ENCODE peak calls at places on chromosome 19, in six cellular contexts. One of them, this sample, is unnamed.

GRCh38 chr19:34282611-34283519 is 28.5 kb downstream of the GARRE1 start:
- DNase-seq in left ventricle myocardium inferior: no peak
- DNase-seq in foreskin fibroblast: peak
- DNase-seq in fibroblast of lung: no peak
- DNase-seq in epithelial cell of esophagus: peak
- DNase-seq in body of pancreas: no peak
- DNase-seq in this sample: no peak

GRCh38 chr19:39407394-39407643 is 672 bp downstream of the ZFP36 start:
- DNase-seq in foreskin fibroblast: no peak
- DNase-seq in epithelial cell of esophagus: no peak
- DNase-seq in fibroblast of lung: no peak
- DNase-seq in body of pancreas: no peak
- DNase-seq in left ventricle myocardium inferior: no peak
- DNase-seq in this sample: no peak

GRCh38 chr19:47631681-47632446 is 22.9 kb downstream of the BICRA start:
- DNase-seq in epithelial cell of esophagus: no peak
- DNase-seq in left ventricle myocardium inferior: peak
- DNase-seq in fibroblast of lung: no peak
- DNase-seq in foreskin fibroblast: no peak
- DNase-seq in body of pancreas: no peak
- DNase-seq in this sample: no peak

GRCh38 chr19:20273951-20274578 is 107.1 kb downstream of the ZNF486 start:
- DNase-seq in left ventricle myocardium inferior: no peak
- DNase-seq in epithelial cell of esophagus: no peak
- DNase-seq in fibroblast of lung: no peak
- DNase-seq in foreskin fibroblast: no peak
- DNase-seq in body of pancreas: no peak
- DNase-seq in this sample: no peak

GRCh38 chr19:51125421-51126075 is 842 bp downstream of the SIGLEC9 start:
- DNase-seq in left ventricle myocardium inferior: no peak
- DNase-seq in body of pancreas: no peak
- DNase-seq in foreskin fibroblast: no peak
- DNase-seq in fibroblast of lung: no peak
- DNase-seq in epithelial cell of esophagus: no peak
- DNase-seq in this sample: no peak

GRCh38 chr19:8387688-8388611 is 2.2 kb upstream of the RAB11B start:
- DNase-seq in foreskin fibroblast: no peak
- DNase-seq in left ventricle myocardium inferior: no peak
- DNase-seq in body of pancreas: peak
- DNase-seq in epithelial cell of esophagus: no peak
- DNase-seq in fibroblast of lung: no peak
- DNase-seq in this sample: no peak

GRCh38 chr19:45340232-45340898 is at the start of gene KLC3:
- DNase-seq in fibroblast of lung: no peak
- DNase-seq in epithelial cell of esophagus: peak
- DNase-seq in left ventricle myocardium inferior: no peak
- DNase-seq in foreskin fibroblast: no peak
- DNase-seq in body of pancreas: peak
- DNase-seq in this sample: no peak

GRCh38 chr19:16447015-16447384 is 24.8 kb downstream of the EPS15L1 start:
- DNase-seq in foreskin fibroblast: peak
- DNase-seq in body of pancreas: peak
- DNase-seq in fibroblast of lung: peak
- DNase-seq in epithelial cell of esophagus: peak
- DNase-seq in left ventricle myocardium inferior: peak
- DNase-seq in this sample: peak

GRCh38 chr19:15227261-15227660 is 5.0 kb downstream of the EPHX3 start:
- DNase-seq in foreskin fibroblast: no peak
- DNase-seq in fibroblast of lung: no peak
- DNase-seq in left ventricle myocardium inferior: no peak
- DNase-seq in body of pancreas: no peak
- DNase-seq in epithelial cell of esophagus: no peak
- DNase-seq in this sample: no peak

GRCh38 chr19:14146789-14147216 is 10.4 kb upstream of the ASF1B start:
- DNase-seq in body of pancreas: peak
- DNase-seq in foreskin fibroblast: peak
- DNase-seq in fibroblast of lung: peak
- DNase-seq in left ventricle myocardium inferior: no peak
- DNase-seq in epithelial cell of esophagus: peak
- DNase-seq in this sample: peak

GRCh38 chr19:45668342-45668871 is 386 bp downstream of the GIPR start:
- DNase-seq in foreskin fibroblast: no peak
- DNase-seq in left ventricle myocardium inferior: no peak
- DNase-seq in body of pancreas: no peak
- DNase-seq in epithelial cell of esophagus: no peak
- DNase-seq in fibroblast of lung: no peak
- DNase-seq in this sample: no peak

GRCh38 chr19:14471436-14472187 is 3.5 kb downstream of the PTGER1 start:
- DNase-seq in fibroblast of lung: no peak
- DNase-seq in epithelial cell of esophagus: no peak
- DNase-seq in body of pancreas: no peak
- DNase-seq in left ventricle myocardium inferior: no peak
- DNase-seq in foreskin fibroblast: no peak
- DNase-seq in this sample: no peak

GRCh38 chr19:41929536-41930071 is 1.4 kb upstream of the ERFL start:
- DNase-seq in body of pancreas: no peak
- DNase-seq in left ventricle myocardium inferior: no peak
- DNase-seq in epithelial cell of esophagus: no peak
- DNase-seq in fibroblast of lung: no peak
- DNase-seq in foreskin fibroblast: no peak
- DNase-seq in this sample: no peak

GRCh38 chr19:38975861-38976271 is 324 bp upstream of the FBXO17 start:
- DNase-seq in fibroblast of lung: peak
- DNase-seq in foreskin fibroblast: peak
- DNase-seq in body of pancreas: peak
- DNase-seq in epithelial cell of esophagus: peak
- DNase-seq in left ventricle myocardium inferior: no peak
- DNase-seq in this sample: peak

GRCh38 chr19:41843371-41843770 is 1.1 kb downstream of the LYPD4 start:
- DNase-seq in fibroblast of lung: no peak
- DNase-seq in left ventricle myocardium inferior: no peak
- DNase-seq in foreskin fibroblast: no peak
- DNase-seq in epithelial cell of esophagus: no peak
- DNase-seq in body of pancreas: no peak
- DNase-seq in this sample: no peak

GRCh38 chr19:1823539-1824251 is 11.6 kb upstream of the ATP8B3 start:
- DNase-seq in left ventricle myocardium inferior: no peak
- DNase-seq in epithelial cell of esophagus: no peak
- DNase-seq in fibroblast of lung: no peak
- DNase-seq in body of pancreas: no peak
- DNase-seq in foreskin fibroblast: no peak
- DNase-seq in this sample: no peak

GRCh38 chr19:47161876-47162489 is 31.3 kb downstream of the SAE1 start:
- DNase-seq in body of pancreas: no peak
- DNase-seq in fibroblast of lung: peak
- DNase-seq in foreskin fibroblast: peak
- DNase-seq in left ventricle myocardium inferior: no peak
- DNase-seq in epithelial cell of esophagus: no peak
- DNase-seq in this sample: peak

GRCh38 chr19:38676023-38676877 is 28.8 kb downstream of the ACTN4 start:
- DNase-seq in foreskin fibroblast: peak
- DNase-seq in epithelial cell of esophagus: no peak
- DNase-seq in fibroblast of lung: peak
- DNase-seq in left ventricle myocardium inferior: no peak
- DNase-seq in body of pancreas: no peak
- DNase-seq in this sample: peak

GRCh38 chr19:51131780-51132680 is 7.3 kb downstream of the SIGLEC9 start:
- DNase-seq in fibroblast of lung: peak
- DNase-seq in left ventricle myocardium inferior: peak
- DNase-seq in foreskin fibroblast: peak
- DNase-seq in epithelial cell of esophagus: no peak
- DNase-seq in body of pancreas: peak
- DNase-seq in this sample: peak

GRCh38 chr19:16516381-16516780 is 20.2 kb downstream of the C19orf44 start:
- DNase-seq in epithelial cell of esophagus: no peak
- DNase-seq in body of pancreas: no peak
- DNase-seq in fibroblast of lung: no peak
- DNase-seq in left ventricle myocardium inferior: no peak
- DNase-seq in foreskin fibroblast: no peak
- DNase-seq in this sample: no peak

GRCh38 chr19:16814526-16815100 is 14.6 kb upstream of the SIN3B start:
- DNase-seq in fibroblast of lung: peak
- DNase-seq in epithelial cell of esophagus: peak
- DNase-seq in left ventricle myocardium inferior: no peak
- DNase-seq in foreskin fibroblast: peak
- DNase-seq in body of pancreas: no peak
- DNase-seq in this sample: peak

GRCh38 chr19:8609210-8610040 is 1.1 kb downstream of the ADAMTS10 start:
- DNase-seq in foreskin fibroblast: peak
- DNase-seq in left ventricle myocardium inferior: peak
- DNase-seq in epithelial cell of esophagus: no peak
- DNase-seq in fibroblast of lung: peak
- DNase-seq in body of pancreas: peak
- DNase-seq in this sample: peak

GRCh38 chr19:45251452-45252354 is 632 bp downstream of the MARK4 start:
- DNase-seq in epithelial cell of esophagus: peak
- DNase-seq in foreskin fibroblast: peak
- DNase-seq in left ventricle myocardium inferior: no peak
- DNase-seq in fibroblast of lung: peak
- DNase-seq in body of pancreas: no peak
- DNase-seq in this sample: no peak

GRCh38 chr19:45091031-45091918 is 1.7 kb upstream of the PPP1R37 start:
- DNase-seq in left ventricle myocardium inferior: peak
- DNase-seq in epithelial cell of esophagus: peak
- DNase-seq in fibroblast of lung: peak
- DNase-seq in foreskin fibroblast: peak
- DNase-seq in body of pancreas: peak
- DNase-seq in this sample: peak

GRCh38 chr19:45376045-45376724 is 5.8 kb upstream of the ERCC2 start:
- DNase-seq in epithelial cell of esophagus: peak
- DNase-seq in foreskin fibroblast: peak
- DNase-seq in body of pancreas: peak
- DNase-seq in fibroblast of lung: peak
- DNase-seq in left ventricle myocardium inferior: no peak
- DNase-seq in this sample: peak

GRCh38 chr19:16605552-16605951 is 22.5 kb downstream of the MED26 start:
- DNase-seq in fibroblast of lung: no peak
- DNase-seq in body of pancreas: no peak
- DNase-seq in epithelial cell of esophagus: no peak
- DNase-seq in foreskin fibroblast: no peak
- DNase-seq in left ventricle myocardium inferior: peak
- DNase-seq in this sample: no peak

GRCh38 chr19:48815870-48816501 is 5.2 kb upstream of the BCAT2 start:
- DNase-seq in fibroblast of lung: no peak
- DNase-seq in epithelial cell of esophagus: peak
- DNase-seq in body of pancreas: peak
- DNase-seq in foreskin fibroblast: peak
- DNase-seq in left ventricle myocardium inferior: no peak
- DNase-seq in this sample: peak
- TF ChIP-seq CTCF in fibroblast of lung: no peak
- TF ChIP-seq CTCF in epithelial cell of esophagus: peak
- TF ChIP-seq CTCF in body of pancreas: peak
- TF ChIP-seq CTCF in foreskin fibroblast: no peak
- TF ChIP-seq CTCF in left ventricle myocardium inferior: peak
- TF ChIP-seq CTCF in this sample: peak

GRCh38 chr19:54169149-54169731 is 3.7 kb downstream of the TMC4 start:
- DNase-seq in foreskin fibroblast: no peak
- DNase-seq in epithelial cell of esophagus: no peak
- DNase-seq in left ventricle myocardium inferior: no peak
- DNase-seq in body of pancreas: no peak
- DNase-seq in fibroblast of lung: no peak
- DNase-seq in this sample: no peak

GRCh38 chr19:54168174-54168917 is 4.6 kb downstream of the TMC4 start:
- DNase-seq in foreskin fibroblast: peak
- DNase-seq in epithelial cell of esophagus: peak
- DNase-seq in left ventricle myocardium inferior: peak
- DNase-seq in body of pancreas: peak
- DNase-seq in fibroblast of lung: peak
- DNase-seq in this sample: peak

GRCh38 chr19:54173951-54174817 is 1.2 kb upstream of the TMC4 start:
- DNase-seq in epithelial cell of esophagus: no peak
- DNase-seq in foreskin fibroblast: no peak
- DNase-seq in fibroblast of lung: no peak
- DNase-seq in body of pancreas: no peak
- DNase-seq in left ventricle myocardium inferior: no peak
- DNase-seq in this sample: no peak

GRCh38 chr19:54172764-54173699 is at the start of gene TMC4:
- DNase-seq in epithelial cell of esophagus: peak
- DNase-seq in foreskin fibroblast: no peak
- DNase-seq in left ventricle myocardium inferior: no peak
- DNase-seq in fibroblast of lung: no peak
- DNase-seq in body of pancreas: peak
- DNase-seq in this sample: peak

DNA sequence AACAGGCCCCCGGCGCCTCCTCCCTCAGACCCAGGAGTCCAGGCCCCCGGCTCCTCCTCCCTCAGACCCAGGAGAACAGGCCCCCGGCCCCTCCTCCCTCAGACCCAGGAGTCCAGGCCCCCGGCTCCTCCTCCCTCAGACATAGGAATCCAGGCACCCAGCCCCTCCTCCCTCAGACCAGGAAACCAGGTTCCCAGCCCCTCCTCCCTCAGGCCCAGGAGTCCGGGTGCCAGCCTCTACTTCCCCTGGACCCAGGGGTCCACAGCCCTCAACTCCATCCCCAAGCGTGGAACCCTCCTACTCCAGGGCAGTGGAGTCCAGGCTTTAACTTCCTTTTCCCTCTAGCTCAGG is 572 bp downstream of the TMC4 start:
- DNase-seq in left ventricle myocardium inferior: no peak
- DNase-seq in foreskin fibroblast: no peak
- DNase-seq in epithelial cell of esophagus: peak
- DNase-seq in body of pancreas: peak
- DNase-seq in fibroblast of lung: no peak
- DNase-seq in this sample: no peak
- H3K4me3 ChIP-seq in left ventricle myocardium inferior: peak
- H3K4me3 ChIP-seq in foreskin fibroblast: no peak
- H3K4me3 ChIP-seq in epithelial cell of esophagus: peak
- H3K4me3 ChIP-seq in body of pancreas: peak
- H3K4me3 ChIP-seq in fibroblast of lung: no peak
- H3K4me3 ChIP-seq in this sample: no peak

GRCh38 chr19:30442715-30443114 is 70.5 kb downstream of the ZNF536 start:
- DNase-seq in left ventricle myocardium inferior: no peak
- DNase-seq in fibroblast of lung: no peak
- DNase-seq in body of pancreas: no peak
- DNase-seq in epithelial cell of esophagus: no peak
- DNase-seq in foreskin fibroblast: no peak
- DNase-seq in this sample: no peak

GRCh38 chr19:30439271-30439750 is 67.1 kb downstream of the ZNF536 start:
- DNase-seq in fibroblast of lung: no peak
- DNase-seq in foreskin fibroblast: no peak
- DNase-seq in left ventricle myocardium inferior: no peak
- DNase-seq in epithelial cell of esophagus: no peak
- DNase-seq in body of pancreas: no peak
- DNase-seq in this sample: no peak

GRCh38 chr19:30434797-30435594 is 62.8 kb downstream of the ZNF536 start:
- DNase-seq in left ventricle myocardium inferior: no peak
- DNase-seq in foreskin fibroblast: no peak
- DNase-seq in fibroblast of lung: no peak
- DNase-seq in body of pancreas: no peak
- DNase-seq in epithelial cell of esophagus: no peak
- DNase-seq in this sample: no peak

GRCh38 chr19:30441011-30441410 is 68.8 kb downstream of the ZNF536 start:
- DNase-seq in body of pancreas: no peak
- DNase-seq in foreskin fibroblast: no peak
- DNase-seq in fibroblast of lung: no peak
- DNase-seq in epithelial cell of esophagus: no peak
- DNase-seq in left ventricle myocardium inferior: no peak
- DNase-seq in this sample: no peak

GRCh38 chr19:30437869-30438268 is 65.7 kb downstream of the ZNF536 start:
- DNase-seq in foreskin fibroblast: no peak
- DNase-seq in left ventricle myocardium inferior: no peak
- DNase-seq in body of pancreas: no peak
- DNase-seq in epithelial cell of esophagus: no peak
- DNase-seq in fibroblast of lung: no peak
- DNase-seq in this sample: no peak
- TF ChIP-seq CTCF in foreskin fibroblast: no peak
- TF ChIP-seq CTCF in left ventricle myocardium inferior: no peak
- TF ChIP-seq CTCF in body of pancreas: no peak
- TF ChIP-seq CTCF in epithelial cell of esophagus: no peak
- TF ChIP-seq CTCF in fibroblast of lung: no peak
- TF ChIP-seq CTCF in this sample: no peak

GRCh38 chr19:49019242-49019932 is 2.5 kb upstream of the LHB start:
- DNase-seq in body of pancreas: peak
- DNase-seq in left ventricle myocardium inferior: peak
- DNase-seq in foreskin fibroblast: peak
- DNase-seq in epithelial cell of esophagus: peak
- DNase-seq in fibroblast of lung: peak
- DNase-seq in this sample: peak
- H3K4me3 ChIP-seq in body of pancreas: peak
- H3K4me3 ChIP-seq in left ventricle myocardium inferior: peak
- H3K4me3 ChIP-seq in foreskin fibroblast: peak
- H3K4me3 ChIP-seq in epithelial cell of esophagus: peak
- H3K4me3 ChIP-seq in fibroblast of lung: peak
- H3K4me3 ChIP-seq in this sample: peak

This sample was measured in choroid plexus epithelial cell.